ENCODE peak calls at places on chromosomes 6 and 20, in four cellular contexts. A is GM12865, Q is lung microvascular endothelial cell, R is hypothalamus. E is an unnamed sample.

GRCh38 chr6:111997078-111997862 is 56.6 kb upstream of the CCN6 start:
- DNase-seq in A (peak; percentile 90), Q (peak; percentile 84), R (peak; percentile 60), E (no peak)

GRCh38 chr6:156780117-156780641 is 3.0 kb downstream of the ARID1B start:
- DNase-seq in R (no peak), A (peak; percentile 89), Q (peak; percentile 91), E (peak; percentile 58)

GRCh38 chr20:42378826-42379225 is 760.6 kb upstream of the CHD6 start:
- DNase-seq in R (no peak), Q (no peak), A (no peak), E (no peak)

GRCh38 chr20:1087311-1087710 is 31.1 kb upstream of the PSMF1 start:
- DNase-seq in A (peak; percentile 10), R (no peak), Q (no peak), E (no peak)

GRCh38 chr20:6007529-6008103 is 46.2 kb downstream of the LRRN4 start:
- DNase-seq in Q (no peak), R (no peak), A (no peak), E (no peak)

GRCh38 chr6:16206595-16207037 is 31.8 kb upstream of the GMPR start:
- DNase-seq in R (no peak), Q (peak; percentile 92), A (peak; percentile 69), E (peak; percentile 74)

GRCh38 chr20:48897298-48898044 is 24.0 kb upstream of the ARFGEF2 start:
- DNase-seq in A (no peak), Q (peak; percentile 87), R (no peak), E (no peak)

GRCh38 chr6:43076928-43077809 is 1.1 kb downstream of the PTK7 start:
- DNase-seq in A (no peak), R (no peak), Q (no peak), E (no peak)

GRCh38 chr20:39016496-39016895 is 54.4 kb downstream of the DHX35 start:
- DNase-seq in Q (no peak), A (no peak), R (no peak), E (no peak)

GRCh38 chr20:39611901-39612300 is 649.8 kb downstream of the DHX35 start:
- DNase-seq in R (no peak), Q (no peak), A (no peak), E (no peak)

GRCh38 chr6:5124526-5124925 is 39.4 kb downstream of the PPP1R3G start:
- DNase-seq in Q (no peak), R (no peak), A (no peak), E (no peak)

GRCh38 chr6:131519670-131520436 is 53.2 kb upstream of the ARG1 start:
- DNase-seq in Q (peak; percentile 58), A (peak; percentile 52), R (no peak), E (peak; percentile 8)

GRCh38 chr6:152273638-152274037 is 363.5 kb downstream of the SYNE1 start:
- DNase-seq in Q (no peak), R (no peak), A (no peak), E (no peak)

E was measured in pulmonary artery endothelial cell.